ENCODE peak calls at places on chromosomes 13 and 19, in eight cellular contexts. I, S, G, Z, C, W, D and M are unnamed samples.

GRCh38 chr19:10009269-10009665 is 1.0 kb downstream of the COL5A3 start:
- DNase-seq in I (no peak), S (peak; percentile 82), G (no peak), Z (no peak), C (no peak), W (peak; percentile 87), D (peak; percentile 92), M (no peak)

GRCh38 chr19:41500443-41500842 is 57.5 kb downstream of the ERICH4 start:
- DNase-seq in I (no peak), S (no peak), G (no peak), Z (no peak), C (no peak), W (no peak), D (no peak), M (no peak)

GRCh38 chr13:89568276-89568675 is 1779.2 kb upstream of the MIR17HG start:
- DNase-seq in I (no peak), S (no peak), G (no peak), Z (no peak), C (no peak), W (peak; percentile 10), D (no peak), M (peak; percentile 17)

GRCh38 chr13:114134111-114134943 is 1.9 kb upstream of the RASA3 start:
- DNase-seq in I (no peak), S (no peak), G (no peak), Z (no peak), C (peak; percentile 55), W (no peak), D (no peak), M (no peak)

GRCh38 chr19:40612831-40613668 is 11.9 kb downstream of the LTBP4 start:
- DNase-seq in I (peak; percentile 85), S (no peak), G (no peak), Z (no peak), C (no peak), W (peak; percentile 53), D (no peak), M (peak; percentile 29)

GRCh38 chr19:18322318-18322758 is 538 bp downstream of the LSM4 start:
- DNase-seq in I (peak; percentile 74), S (peak; percentile 49), G (no peak), Z (no peak), C (no peak), W (peak; percentile 59), D (peak; percentile 65), M (peak; percentile 55)

GRCh38 chr19:3857449-3858003 is 11.3 kb downstream of the ZFR2 start:
- DNase-seq in I (no peak), S (no peak), G (peak; percentile 36), Z (no peak), C (peak; percentile 67), W (no peak), D (no peak), M (no peak)

GRCh38 chr13:112838038-112838965 is 130.7 kb upstream of the MCF2L start:
- DNase-seq in I (no peak), S (no peak), G (no peak), Z (no peak), C (no peak), W (no peak), D (no peak), M (no peak)

GRCh38 chr13:38045278-38046048 is 175.9 kb upstream of the TRPC4 start:
- DNase-seq in I (peak; percentile 7), S (no peak), G (no peak), Z (no peak), C (no peak), W (peak; percentile 37), D (peak; percentile 33), M (peak; percentile 37)

GRCh38 chr13:99307648-99308339 is 595 bp upstream of the GPR183 start:
- DNase-seq in I (peak; percentile 10), S (no peak), G (no peak), Z (no peak), C (no peak), W (peak; percentile 74), D (peak; percentile 83), M (peak; percentile 85)

GRCh38 chr13:102770435-102770834 is 3.2 kb downstream of the TEX30 start:
- DNase-seq in I (no peak), S (no peak), G (no peak), Z (no peak), C (no peak), W (no peak), D (no peak), M (no peak)

GRCh38 chr13:112059457-112060317 is 7.3 kb upstream of the SOX1 start:
- DNase-seq in I (no peak), S (no peak), G (no peak), Z (no peak), C (no peak), W (no peak), D (no peak), M (peak; percentile 2)

GRCh38 chr19:29806098-29806866 is 5.5 kb upstream of the CCNE1 start:
- DNase-seq in I (peak; percentile 89), S (peak; percentile 45), G (no peak), Z (no peak), C (no peak), W (no peak), D (peak; percentile 44), M (no peak)

GRCh38 chr13:44618326-44618725 is 42.2 kb upstream of the TSC22D1 start:
- DNase-seq in I (no peak), S (no peak), G (no peak), Z (no peak), C (no peak), W (peak; percentile 78), D (peak; percentile 44), M (no peak)

GRCh38 chr19:51884713-51885112 is 3.0 kb downstream of the ZNF577 start:
- DNase-seq in I (no peak), S (no peak), G (no peak), Z (no peak), C (no peak), W (no peak), D (no peak), M (no peak)

GRCh38 chr13:45446181-45446580 is 18.6 kb upstream of the COG3 start:
- DNase-seq in I (no peak), S (no peak), G (no peak), Z (no peak), C (no peak), W (peak; percentile 33), D (peak; percentile 51), M (peak; percentile 24)

GRCh38 chr19:11092181-11092538 is 2.9 kb downstream of the LDLR start:
- DNase-seq in I (peak; percentile 62), S (no peak), G (no peak), Z (no peak), C (no peak), W (peak; percentile 75), D (peak; percentile 74), M (peak; percentile 72)

GRCh38 chr19:1624458-1624857 is 19.2 kb upstream of the UQCR11 start:
- DNase-seq in I (peak; percentile 64), S (no peak), G (no peak), Z (no peak), C (no peak), W (peak; percentile 52), D (peak; percentile 37), M (peak; percentile 29)

DNA sequence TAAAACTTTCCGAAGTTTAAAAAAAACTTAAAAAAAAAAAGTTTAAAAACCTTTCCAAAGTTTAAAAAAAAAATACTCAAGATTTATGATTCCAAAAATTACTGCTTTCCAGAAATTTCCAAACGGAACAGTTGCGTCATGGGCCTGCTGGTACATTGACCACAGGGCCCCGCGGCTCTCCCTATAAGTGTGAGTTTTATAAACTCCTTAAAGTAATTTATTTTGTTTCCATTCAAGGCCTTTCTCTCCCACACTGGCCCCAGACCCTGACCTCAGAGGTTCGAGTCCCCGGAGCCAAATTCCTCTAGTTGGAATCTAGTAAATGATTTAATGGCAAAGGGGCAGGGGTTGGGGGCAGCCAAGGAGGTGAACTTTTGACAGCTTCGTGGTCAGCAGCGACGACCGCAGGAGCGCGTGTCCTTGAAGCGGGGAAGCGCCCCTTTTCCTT is 97.5 kb downstream of the INSR start:
- DNase-seq in I (no peak), S (peak; percentile 42), G (no peak), Z (peak; percentile 8), C (no peak), W (no peak), D (no peak), M (no peak)
- H3K4me3 ChIP-seq in I (peak overlapping the region; percentile 68), S (peak overlapping the region; percentile 76), G (peak overlapping the region; percentile 51), Z (peak overlapping the region; percentile 85), C (peak overlapping the region; percentile 67), W (peak overlapping the region; percentile 27), D (peak overlapping the region; percentile 37), M (no peak overlapping the region)

DNA sequence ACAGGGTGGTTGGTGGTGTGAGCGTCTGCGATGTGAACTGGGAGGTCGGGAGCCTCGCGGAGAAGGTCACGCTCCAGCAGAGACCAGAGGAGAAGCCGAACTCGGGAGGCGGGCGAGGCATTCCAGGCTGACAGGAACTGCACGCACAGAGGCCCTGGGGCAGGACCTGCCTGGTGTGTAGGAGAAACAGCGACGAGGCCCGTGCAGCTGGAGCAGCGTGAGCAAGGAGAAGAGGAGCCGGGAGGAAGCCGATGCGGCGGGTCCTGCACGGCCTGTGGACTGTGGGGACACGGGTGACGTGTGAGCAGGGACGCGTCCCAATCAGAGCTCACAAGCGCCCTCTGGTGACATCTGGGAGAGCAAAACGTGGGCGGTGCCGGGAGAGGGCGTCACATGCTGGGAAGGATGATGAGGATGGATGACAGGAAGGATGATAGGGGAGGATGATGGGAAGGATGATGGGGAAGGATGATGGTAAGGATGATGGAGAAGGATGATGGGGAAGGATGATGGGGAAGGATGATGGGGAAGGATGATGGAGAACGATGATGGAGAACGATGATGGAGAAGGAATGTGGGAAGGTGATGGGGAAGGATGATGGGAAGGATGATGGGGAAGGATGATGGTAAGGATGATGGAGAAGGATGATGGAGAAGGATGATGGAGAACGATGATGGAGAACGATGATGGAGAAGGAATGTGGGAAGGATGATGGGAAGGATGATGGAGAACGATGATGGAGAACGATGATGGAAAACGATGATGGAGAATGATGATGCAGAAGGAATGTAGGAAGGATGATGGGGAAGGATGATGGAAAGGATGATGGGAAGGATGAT is 16.1 kb upstream of the MADCAM1 start:
- DNase-seq in I (peak; percentile 70), S (peak; percentile 84), G (no peak), Z (peak; percentile 38), C (no peak), W (peak; percentile 12), D (no peak), M (no peak)
- TF ChIP-seq CTCF in I (peak; percentile 50), S (peak; percentile 56), G (no peak), Z (peak; percentile 42), C (peak; percentile 5), W (peak; percentile 39), D (peak; percentile 53), M (peak; percentile 53)

GRCh38 chr19:23665651-23666410 is 21.2 kb downstream of the ZNF675 start:
- DNase-seq in I (no peak), S (no peak), G (no peak), Z (no peak), C (no peak), W (no peak), D (no peak), M (no peak)
- H3K4me3 ChIP-seq in I (no peak overlapping the region), S (no peak overlapping the region), G (no peak overlapping the region), Z (no peak overlapping the region), C (no peak overlapping the region), W (no peak overlapping the region), D (no peak overlapping the region), M (no peak overlapping the region)

DNA sequence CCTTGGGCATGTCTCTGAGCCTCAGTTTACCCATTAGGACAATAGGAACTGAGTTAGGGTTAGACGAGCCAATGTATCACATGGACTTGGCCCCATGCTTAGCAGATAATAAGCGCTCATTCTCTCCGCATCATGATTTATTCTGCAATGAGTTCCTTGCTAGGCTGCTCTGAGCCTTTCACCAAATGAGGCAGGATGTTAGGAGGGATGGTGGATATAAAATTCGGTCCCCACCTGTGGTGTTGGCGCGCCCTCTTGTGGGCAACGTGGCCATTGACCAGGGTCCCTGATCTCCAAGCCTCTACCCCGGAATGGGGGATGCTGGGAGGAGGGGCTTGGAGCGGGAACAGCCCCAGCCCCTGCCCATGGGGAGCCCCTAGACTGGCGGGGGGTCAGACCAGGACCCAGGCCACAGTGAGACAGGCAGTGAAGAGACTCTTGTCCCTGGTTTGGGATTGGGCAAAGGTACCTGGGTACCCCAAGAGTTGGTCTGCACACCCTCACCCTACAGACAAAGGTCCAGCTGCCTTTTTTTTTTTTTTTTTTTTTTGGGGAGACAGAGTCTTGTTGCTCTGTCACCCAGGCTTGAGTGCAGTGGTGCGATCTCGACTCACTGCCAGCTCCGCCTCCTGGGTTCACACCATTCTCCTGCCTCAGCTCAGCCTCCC is 43.9 kb downstream of the CERS4 start:
- DNase-seq in I (peak; percentile 68), S (peak; percentile 83), G (peak; percentile 29), Z (peak; percentile 36), C (peak; percentile 74), W (peak; percentile 69), D (peak; percentile 70), M (peak; percentile 57)
- TF ChIP-seq CTCF in I (peak; percentile 80), S (peak; percentile 95), G (peak; percentile 88), Z (peak; percentile 88), C (peak; percentile 89), W (peak; percentile 88), D (peak; percentile 98), M (peak; percentile 90)